ENCODE peak calls at places on chromosomes 13 and 19, in seven cellular contexts. One of them, this sample, is unnamed.

GRCh38 chr13:37340911-37341670 is 235.6 kb upstream of the CSNK1A1L start:
- DNase-seq in vagina: no peak
- DNase-seq in stomach: no peak
- DNase-seq in AG10803: no peak
- DNase-seq in CD8-positive, alpha-beta T cell: no peak
- DNase-seq in psoas muscle: no peak
- DNase-seq in foreskin keratinocyte: no peak
- DNase-seq in this sample: no peak

GRCh38 chr19:512548-513365 is 5.5 kb downstream of the TPGS1 start:
- DNase-seq in vagina: no peak
- DNase-seq in stomach: no peak
- DNase-seq in AG10803: no peak
- DNase-seq in CD8-positive, alpha-beta T cell: no peak
- DNase-seq in psoas muscle: no peak
- DNase-seq in foreskin keratinocyte: no peak
- DNase-seq in this sample: no peak

GRCh38 chr13:44231786-44232516 is 141.7 kb upstream of the SERP2 start:
- DNase-seq in vagina: peak; percentile 97
- DNase-seq in stomach: peak; percentile 82
- DNase-seq in AG10803: peak; percentile 95
- DNase-seq in CD8-positive, alpha-beta T cell: no peak
- DNase-seq in psoas muscle: peak; percentile 72
- DNase-seq in foreskin keratinocyte: peak; percentile 98
- DNase-seq in this sample: no peak

GRCh38 chr13:41137241-41137640 is 4.6 kb upstream of the KBTBD6 start:
- DNase-seq in vagina: no peak
- DNase-seq in stomach: no peak
- DNase-seq in AG10803: no peak
- DNase-seq in CD8-positive, alpha-beta T cell: no peak
- DNase-seq in psoas muscle: no peak
- DNase-seq in foreskin keratinocyte: peak; percentile 99
- DNase-seq in this sample: no peak

GRCh38 chr13:99226493-99226892 is 25.8 kb downstream of the UBAC2 start:
- DNase-seq in vagina: no peak
- DNase-seq in stomach: no peak
- DNase-seq in AG10803: no peak
- DNase-seq in CD8-positive, alpha-beta T cell: no peak
- DNase-seq in psoas muscle: no peak
- DNase-seq in foreskin keratinocyte: no peak
- DNase-seq in this sample: no peak

GRCh38 chr13:74575729-74576125 is 441.5 kb upstream of the KLF12 start:
- DNase-seq in vagina: no peak
- DNase-seq in stomach: peak; percentile 50
- DNase-seq in AG10803: peak; percentile 46
- DNase-seq in CD8-positive, alpha-beta T cell: peak; percentile 72
- DNase-seq in psoas muscle: peak; percentile 68
- DNase-seq in foreskin keratinocyte: no peak
- DNase-seq in this sample: no peak

GRCh38 chr19:4570423-4570822 is 10.9 kb upstream of the SEMA6B start:
- DNase-seq in vagina: no peak
- DNase-seq in stomach: no peak
- DNase-seq in AG10803: no peak
- DNase-seq in CD8-positive, alpha-beta T cell: no peak
- DNase-seq in psoas muscle: no peak
- DNase-seq in foreskin keratinocyte: no peak
- DNase-seq in this sample: no peak

GRCh38 chr19:2215281-2215751 is 20.8 kb downstream of the PLEKHJ1 start:
- DNase-seq in vagina: no peak
- DNase-seq in stomach: no peak
- DNase-seq in AG10803: no peak
- DNase-seq in CD8-positive, alpha-beta T cell: no peak
- DNase-seq in psoas muscle: no peak
- DNase-seq in foreskin keratinocyte: no peak
- DNase-seq in this sample: no peak

GRCh38 chr13:33483471-33483870 is 197.9 kb upstream of the STARD13 start:
- DNase-seq in vagina: no peak
- DNase-seq in stomach: no peak
- DNase-seq in AG10803: peak; percentile 36
- DNase-seq in CD8-positive, alpha-beta T cell: no peak
- DNase-seq in psoas muscle: no peak
- DNase-seq in foreskin keratinocyte: peak; percentile 97
- DNase-seq in this sample: no peak

GRCh38 chr13:38636756-38637155 is 50.1 kb upstream of the FREM2 start:
- DNase-seq in vagina: no peak
- DNase-seq in stomach: peak; percentile 31
- DNase-seq in AG10803: no peak
- DNase-seq in CD8-positive, alpha-beta T cell: no peak
- DNase-seq in psoas muscle: no peak
- DNase-seq in foreskin keratinocyte: no peak
- DNase-seq in this sample: no peak

GRCh38 chr13:40406405-40407138 is 259.9 kb downstream of the FOXO1 start:
- DNase-seq in vagina: no peak
- DNase-seq in stomach: no peak
- DNase-seq in AG10803: peak; percentile 64
- DNase-seq in CD8-positive, alpha-beta T cell: no peak
- DNase-seq in psoas muscle: no peak
- DNase-seq in foreskin keratinocyte: peak; percentile 92
- DNase-seq in this sample: no peak

GRCh38 chr19:5988520-5989387 is 10.8 kb upstream of the RANBP3 start:
- DNase-seq in vagina: no peak
- DNase-seq in stomach: no peak
- DNase-seq in AG10803: no peak
- DNase-seq in CD8-positive, alpha-beta T cell: no peak
- DNase-seq in psoas muscle: no peak
- DNase-seq in foreskin keratinocyte: no peak
- DNase-seq in this sample: no peak

GRCh38 chr19:5308471-5309437 is 31.9 kb downstream of the PTPRS start:
- DNase-seq in vagina: no peak
- DNase-seq in stomach: peak; percentile 72
- DNase-seq in AG10803: peak; percentile 67
- DNase-seq in CD8-positive, alpha-beta T cell: no peak
- DNase-seq in psoas muscle: peak; percentile 60
- DNase-seq in foreskin keratinocyte: peak; percentile 88
- DNase-seq in this sample: no peak

GRCh38 chr19:10898633-10899032 is 27.3 kb downstream of the CARM1 start:
- DNase-seq in vagina: no peak
- DNase-seq in stomach: no peak
- DNase-seq in AG10803: no peak
- DNase-seq in CD8-positive, alpha-beta T cell: no peak
- DNase-seq in psoas muscle: no peak
- DNase-seq in foreskin keratinocyte: no peak
- DNase-seq in this sample: no peak

GRCh38 chr13:113046066-113046882 is 59.3 kb upstream of the F7 start:
- DNase-seq in vagina: no peak
- DNase-seq in stomach: no peak
- DNase-seq in AG10803: no peak
- DNase-seq in CD8-positive, alpha-beta T cell: no peak
- DNase-seq in psoas muscle: no peak
- DNase-seq in foreskin keratinocyte: no peak
- DNase-seq in this sample: no peak

GRCh38 chr13:53343345-53343744 is 314.7 kb downstream of the OLFM4 start:
- DNase-seq in vagina: no peak
- DNase-seq in stomach: no peak
- DNase-seq in AG10803: no peak
- DNase-seq in CD8-positive, alpha-beta T cell: no peak
- DNase-seq in psoas muscle: no peak
- DNase-seq in foreskin keratinocyte: no peak
- DNase-seq in this sample: no peak

GRCh38 chr13:32723987-32724386 is 137.7 kb downstream of the PDS5B start:
- DNase-seq in vagina: no peak
- DNase-seq in stomach: no peak
- DNase-seq in AG10803: no peak
- DNase-seq in CD8-positive, alpha-beta T cell: no peak
- DNase-seq in psoas muscle: no peak
- DNase-seq in foreskin keratinocyte: no peak
- DNase-seq in this sample: no peak

GRCh38 chr13:89694471-89694870 is 1653.0 kb upstream of the MIR17HG start:
- DNase-seq in vagina: no peak
- DNase-seq in stomach: no peak
- DNase-seq in AG10803: no peak
- DNase-seq in CD8-positive, alpha-beta T cell: no peak
- DNase-seq in psoas muscle: no peak
- DNase-seq in foreskin keratinocyte: no peak
- DNase-seq in this sample: no peak

DNA sequence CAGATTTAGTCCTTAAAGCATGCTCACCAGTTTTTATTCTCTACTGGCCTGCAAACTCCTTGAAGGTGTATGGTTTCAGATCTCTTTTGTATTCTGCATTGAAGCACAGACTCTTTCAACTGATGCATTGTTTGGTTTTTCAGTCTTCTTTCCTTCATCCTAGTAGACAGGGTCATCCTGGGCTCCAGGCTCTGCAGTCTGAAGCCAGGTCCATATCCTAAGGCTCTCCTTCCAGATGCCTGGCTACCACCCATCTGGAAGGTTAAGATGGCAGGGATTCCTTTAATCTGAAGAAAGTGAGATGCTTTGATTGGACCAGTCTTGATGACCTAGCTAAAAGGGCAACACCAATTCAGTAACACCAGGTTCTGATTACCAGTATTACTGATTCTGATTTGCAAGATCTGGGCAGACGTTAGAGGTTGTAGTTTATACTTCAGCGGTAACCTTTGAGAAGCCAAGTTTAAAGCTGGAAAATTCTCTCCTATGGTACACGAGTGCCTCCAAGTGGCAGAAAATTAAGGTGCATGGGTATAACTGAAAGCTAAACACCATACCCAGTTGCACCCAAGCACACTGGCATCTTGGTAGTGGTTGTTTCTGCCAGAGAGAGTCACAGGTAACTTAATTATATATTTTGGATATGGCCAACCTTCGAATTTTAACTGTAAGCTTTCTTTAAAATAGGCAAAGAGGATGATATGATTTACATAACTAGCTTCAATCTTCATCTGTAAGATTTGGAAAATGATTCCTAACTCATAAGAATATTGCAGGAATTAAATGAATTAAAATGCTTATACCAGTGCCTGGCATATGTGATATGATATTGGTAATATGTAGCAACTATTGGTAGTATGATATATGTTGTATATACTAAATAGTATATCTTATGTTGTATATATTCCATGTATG is 1651.9 kb upstream of the MIR17HG start:
- DNase-seq in vagina: no peak
- DNase-seq in stomach: peak; percentile 39
- DNase-seq in AG10803: peak; percentile 8
- DNase-seq in CD8-positive, alpha-beta T cell: no peak
- DNase-seq in psoas muscle: no peak
- DNase-seq in foreskin keratinocyte: peak; percentile 56
- DNase-seq in this sample: peak; percentile 17
- TF ChIP-seq CTCF in vagina: peak; percentile 15
- TF ChIP-seq CTCF in stomach: peak; percentile 26
- TF ChIP-seq CTCF in AG10803: peak; percentile 61
- TF ChIP-seq CTCF in CD8-positive, alpha-beta T cell: no peak
- TF ChIP-seq CTCF in psoas muscle: peak; percentile 26
- TF ChIP-seq CTCF in foreskin keratinocyte: peak; percentile 90
- TF ChIP-seq CTCF in this sample: peak; percentile 56

DNA sequence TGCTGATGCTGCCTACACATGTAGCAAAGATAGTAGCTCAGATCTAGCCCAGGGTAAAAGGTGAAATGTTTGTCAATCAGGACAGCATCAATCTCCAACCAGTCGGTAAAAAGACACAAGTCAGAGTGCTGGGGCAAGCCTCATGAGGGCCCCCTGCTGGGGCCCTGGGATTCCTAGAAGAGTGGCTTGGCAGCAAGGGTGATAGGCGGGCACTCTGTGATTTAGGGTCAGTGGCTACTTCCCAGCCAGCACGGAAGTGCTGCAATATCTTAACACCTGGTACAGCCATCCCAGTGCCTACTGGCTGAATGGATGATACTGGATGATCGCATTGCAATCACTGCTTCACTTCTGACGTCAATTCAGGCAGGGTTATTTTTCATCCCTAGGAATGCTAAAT is 432.2 kb downstream of the FGF9 start:
- DNase-seq in vagina: no peak
- DNase-seq in stomach: no peak
- DNase-seq in AG10803: no peak
- DNase-seq in CD8-positive, alpha-beta T cell: no peak
- DNase-seq in psoas muscle: no peak
- DNase-seq in foreskin keratinocyte: no peak
- DNase-seq in this sample: no peak
- TF ChIP-seq CTCF in vagina: no peak
- TF ChIP-seq CTCF in stomach: no peak
- TF ChIP-seq CTCF in AG10803: no peak
- TF ChIP-seq CTCF in CD8-positive, alpha-beta T cell: no peak
- TF ChIP-seq CTCF in psoas muscle: no peak
- TF ChIP-seq CTCF in foreskin keratinocyte: no peak
- TF ChIP-seq CTCF in this sample: peak; percentile 18

DNA sequence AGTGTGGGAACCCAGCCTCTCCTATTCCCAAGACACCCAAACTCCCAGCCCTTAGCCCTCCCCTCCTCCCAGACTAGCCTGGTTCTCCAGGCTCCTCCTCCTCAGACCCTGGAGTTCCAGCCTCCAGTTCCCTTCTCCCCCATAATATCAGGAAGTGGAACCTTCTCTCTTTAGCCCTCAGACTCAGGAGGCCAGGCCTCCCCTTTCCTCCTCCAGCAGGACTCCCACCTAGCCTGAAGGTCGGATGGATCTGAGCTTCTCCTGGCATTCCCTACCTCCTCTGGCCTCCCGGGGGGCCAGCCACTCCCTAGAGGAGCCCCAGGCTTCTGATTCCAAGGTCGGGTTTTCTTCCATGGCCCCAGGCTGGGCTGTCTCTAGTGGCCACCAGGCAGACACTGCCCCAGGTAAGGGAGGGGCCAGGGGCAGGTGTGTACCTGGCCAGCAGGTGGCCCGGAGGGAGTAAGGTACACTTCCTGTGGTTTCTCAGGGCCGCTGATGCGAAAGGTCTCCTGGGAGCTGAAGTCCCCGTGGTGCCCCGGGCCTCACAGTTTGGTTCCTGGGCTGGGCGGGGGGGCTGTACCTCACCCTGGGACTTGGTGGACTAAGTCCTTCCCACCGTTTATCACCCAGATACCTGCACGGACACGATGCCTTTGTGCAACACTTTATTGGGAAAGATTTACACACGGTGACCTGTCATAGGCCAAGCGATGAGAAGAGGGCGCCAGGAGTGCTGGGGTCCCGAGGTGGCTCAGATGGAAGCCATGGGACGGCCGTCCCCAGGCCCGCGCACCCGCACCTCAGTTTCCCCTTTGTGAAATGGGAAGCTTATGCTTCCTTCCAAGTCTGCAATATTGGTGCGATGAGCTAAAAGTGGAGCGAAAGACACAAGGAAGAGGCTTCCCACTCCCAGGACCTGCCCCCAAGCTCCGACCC is at the start of gene TMC4:
- DNase-seq in vagina: no peak
- DNase-seq in stomach: peak; percentile 88
- DNase-seq in AG10803: peak; percentile 24
- DNase-seq in CD8-positive, alpha-beta T cell: no peak
- DNase-seq in psoas muscle: no peak
- DNase-seq in foreskin keratinocyte: peak; percentile 82
- DNase-seq in this sample: no peak
- TF ChIP-seq CTCF in vagina: no peak
- TF ChIP-seq CTCF in stomach: no peak
- TF ChIP-seq CTCF in AG10803: no peak
- TF ChIP-seq CTCF in CD8-positive, alpha-beta T cell: no peak
- TF ChIP-seq CTCF in psoas muscle: no peak
- TF ChIP-seq CTCF in foreskin keratinocyte: peak; percentile 59
- TF ChIP-seq CTCF in this sample: peak; percentile 10

DNA sequence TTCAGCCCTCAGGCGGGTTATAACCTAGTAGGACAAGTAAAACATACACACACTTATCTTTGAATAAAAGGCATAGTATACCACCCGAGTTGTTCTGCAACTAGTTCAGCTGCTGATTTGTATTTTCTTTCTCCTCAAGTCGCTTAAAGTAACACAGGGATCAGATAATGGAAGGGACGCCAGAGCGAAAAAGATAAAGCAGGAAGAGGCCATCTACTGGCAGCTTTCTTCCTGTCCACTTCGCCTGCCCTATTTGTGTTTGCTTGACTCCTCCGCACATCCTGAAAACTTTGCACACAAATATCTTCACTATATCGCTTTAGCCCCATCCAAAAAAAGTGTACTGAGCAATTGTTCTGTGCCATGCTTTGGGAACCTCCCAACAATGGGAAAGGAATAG is 238.0 kb upstream of the SOX21 start:
- DNase-seq in vagina: no peak
- DNase-seq in stomach: no peak
- DNase-seq in AG10803: peak; percentile 11
- DNase-seq in CD8-positive, alpha-beta T cell: no peak
- DNase-seq in psoas muscle: no peak
- DNase-seq in foreskin keratinocyte: no peak
- DNase-seq in this sample: no peak
- TF ChIP-seq CTCF in vagina: no peak
- TF ChIP-seq CTCF in stomach: no peak
- TF ChIP-seq CTCF in AG10803: peak; percentile 29
- TF ChIP-seq CTCF in CD8-positive, alpha-beta T cell: no peak
- TF ChIP-seq CTCF in psoas muscle: no peak
- TF ChIP-seq CTCF in foreskin keratinocyte: no peak
- TF ChIP-seq CTCF in this sample: no peak